ENCODE peak calls at places on chromosomes 12 and 14, in four cellular contexts. One of them, this sample, is unnamed.
A peak's percentile ranks its signal among the peaks of the same experiment; 100 is the strongest.

GRCh38 chr12:109596418-109597244 is 23.0 kb downstream of the MVK start:
- DNase-seq in omental fat pad: no peak
- DNase-seq in psoas muscle: no peak
- DNase-seq in progenitor cell of endocrine pancreas: no peak
- DNase-seq in this sample: no peak

GRCh38 chr12:121060149-121061001 is 21.3 kb upstream of the OASL start:
- DNase-seq in progenitor cell of endocrine pancreas: no peak
- DNase-seq in omental fat pad: no peak
- DNase-seq in psoas muscle: no peak
- DNase-seq in this sample: no peak

GRCh38 chr14:22147716-22148115 is 441.3 kb downstream of the DAD1 start:
- DNase-seq in psoas muscle: no peak
- DNase-seq in omental fat pad: no peak
- DNase-seq in progenitor cell of endocrine pancreas: no peak
- DNase-seq in this sample: no peak

GRCh38 chr12:102533483-102533882 is 53.1 kb upstream of the IGF1 start:
- DNase-seq in psoas muscle: no peak
- DNase-seq in omental fat pad: no peak
- DNase-seq in progenitor cell of endocrine pancreas: no peak
- DNase-seq in this sample: no peak

GRCh38 chr12:84508325-84508861 is 404.2 kb downstream of the SLC6A15 start:
- DNase-seq in psoas muscle: no peak
- DNase-seq in omental fat pad: no peak
- DNase-seq in progenitor cell of endocrine pancreas: no peak
- DNase-seq in this sample: no peak

GRCh38 chr14:59067135-59067894 is 121.2 kb upstream of the DAAM1 start:
- DNase-seq in progenitor cell of endocrine pancreas: no peak
- DNase-seq in omental fat pad: no peak
- DNase-seq in psoas muscle: no peak
- DNase-seq in this sample: no peak

GRCh38 chr14:104544362-104544761 is 35.2 kb upstream of the C14orf180 start:
- DNase-seq in psoas muscle: peak; percentile 10
- DNase-seq in omental fat pad: no peak
- DNase-seq in progenitor cell of endocrine pancreas: no peak
- DNase-seq in this sample: no peak

GRCh38 chr12:24788886-24789285 is 160.0 kb downstream of the BCAT1 start:
- DNase-seq in progenitor cell of endocrine pancreas: no peak
- DNase-seq in omental fat pad: no peak
- DNase-seq in psoas muscle: no peak
- DNase-seq in this sample: no peak

GRCh38 chr12:90854136-90854689 is 100.8 kb downstream of the CCER1 start:
- DNase-seq in omental fat pad: no peak
- DNase-seq in psoas muscle: no peak
- DNase-seq in progenitor cell of endocrine pancreas: no peak
- DNase-seq in this sample: no peak

GRCh38 chr12:42575717-42576116 is 13.8 kb downstream of the PRICKLE1 start:
- DNase-seq in omental fat pad: no peak
- DNase-seq in psoas muscle: no peak
- DNase-seq in progenitor cell of endocrine pancreas: no peak
- DNase-seq in this sample: no peak